ENCODE peak calls at places on chromosomes 7 and 10, in ten cellular contexts. Q is iPS-NIHi11; U is activated CD4-positive, alpha-beta T cell treated with anti-CD3 and anti-CD28 coated beads, Interleukin-2, amount 10 ng/mL, durations not matched to agents 7 days and 5 days; J is mesenteric fat pad; X is GDM1; F is RPMI7951; Y is AG08395; A is GM23338; I is activated effector memory CD4-positive, alpha-beta T cell treated with Interleukin-2 at 50 U/mL for 16 hours; S is OCI-M1. O is an unnamed sample.

GRCh38 chr10:63281967-63282366 is 148.8 kb downstream of the NRBF2 start:
- DNase-seq in U (no peak), Q (no peak), J (no peak), A (no peak), X (no peak), I (no peak), S (no peak), F (peak), Y (no peak), O (no peak)

GRCh38 chr10:79380125-79380917 is 33.1 kb downstream of the PPIF start:
- DNase-seq in F (no peak), I (no peak), Y (peak), U (no peak), S (no peak), A (no peak), J (peak), Q (no peak), X (no peak), O (no peak)

GRCh38 chr7:111363099-111363498 is 199.2 kb downstream of the IMMP2L start:
- DNase-seq in A (no peak), F (peak), Q (no peak), U (no peak), J (no peak), X (no peak), Y (peak), S (no peak), I (no peak), O (no peak)

GRCh38 chr7:124031406-124031805 is 1.5 kb downstream of the TMEM229A start:
- DNase-seq in S (no peak), A (no peak), Q (no peak), U (no peak), Y (no peak), J (no peak), I (no peak), X (no peak), F (no peak), O (no peak)

GRCh38 chr7:4111166-4111565 is 570.9 kb upstream of the FOXK1 start:
- DNase-seq in J (no peak), A (no peak), U (no peak), Q (no peak), I (no peak), F (no peak), X (no peak), Y (no peak), S (no peak), O (no peak)

GRCh38 chr7:28149291-28150101 is 31.1 kb downstream of the JAZF1 start:
- DNase-seq in F (no peak), X (no peak), I (no peak), J (no peak), Q (no peak), S (no peak), U (no peak), Y (no peak), A (no peak), O (no peak)

GRCh38 chr10:21092683-21093524 is 195.8 kb upstream of the NEBL start:
- DNase-seq in Q (no peak), J (no peak), F (peak), Y (no peak), U (no peak), X (no peak), S (peak), I (no peak), A (no peak), O (no peak)

GRCh38 chr7:155882596-155882995 is 70.3 kb upstream of the SHH start:
- DNase-seq in X (no peak), U (no peak), A (no peak), F (no peak), I (no peak), J (peak), S (no peak), Q (no peak), Y (no peak), O (no peak)

GRCh38 chr7:45679516-45679915 is 105.3 kb downstream of the ADCY1 start:
- DNase-seq in A (peak), I (no peak), S (no peak), J (peak), Y (no peak), Q (peak), U (no peak), F (no peak), X (no peak), O (no peak)

GRCh38 chr10:132827861-132828539 is 42.1 kb upstream of the NKX6-2 start:
- DNase-seq in A (no peak), X (no peak), U (no peak), F (no peak), J (peak), Q (peak), I (no peak), S (no peak), Y (no peak), O (no peak)

O was measured in foreskin melanocyte.